ENCODE peak calls at places on chromosome 7, in ten cellular contexts. One of them, this sample, is unnamed.

GRCh38 chr7:121604627-121605296 is 208.7 kb upstream of the FAM3C start:
- DNase-seq in CD8-positive, alpha-beta memory T cell: no peak
- DNase-seq in lower leg skin: no peak
- DNase-seq in fibroblast of mammary gland: peak
- DNase-seq in uterus: no peak
- DNase-seq in HCT116: no peak
- DNase-seq in BJ: no peak
- DNase-seq in WERI-Rb-1: no peak
- DNase-seq in fibroblast of the aortic adventitia: peak
- DNase-seq in kidney epithelial cell: no peak
- DNase-seq in this sample: no peak

GRCh38 chr7:68929712-68930395 is 668.4 kb upstream of the AUTS2 start:
- DNase-seq in CD8-positive, alpha-beta memory T cell: no peak
- DNase-seq in lower leg skin: no peak
- DNase-seq in fibroblast of mammary gland: peak
- DNase-seq in uterus: no peak
- DNase-seq in HCT116: no peak
- DNase-seq in BJ: no peak
- DNase-seq in WERI-Rb-1: no peak
- DNase-seq in fibroblast of the aortic adventitia: peak
- DNase-seq in kidney epithelial cell: no peak
- DNase-seq in this sample: peak

GRCh38 chr7:20365486-20365885 is 34.8 kb downstream of the ITGB8 start:
- DNase-seq in CD8-positive, alpha-beta memory T cell: no peak
- DNase-seq in lower leg skin: no peak
- DNase-seq in fibroblast of mammary gland: no peak
- DNase-seq in uterus: no peak
- DNase-seq in HCT116: no peak
- DNase-seq in BJ: no peak
- DNase-seq in WERI-Rb-1: no peak
- DNase-seq in fibroblast of the aortic adventitia: peak
- DNase-seq in kidney epithelial cell: no peak
- DNase-seq in this sample: peak

GRCh38 chr7:29946428-29947186 is 43.0 kb downstream of the SCRN1 start:
- DNase-seq in CD8-positive, alpha-beta memory T cell: no peak
- DNase-seq in lower leg skin: no peak
- DNase-seq in fibroblast of mammary gland: peak
- DNase-seq in uterus: peak
- DNase-seq in HCT116: peak
- DNase-seq in BJ: no peak
- DNase-seq in WERI-Rb-1: peak
- DNase-seq in fibroblast of the aortic adventitia: peak
- DNase-seq in kidney epithelial cell: no peak
- DNase-seq in this sample: peak

GRCh38 chr7:85508642-85509429 is 322.0 kb upstream of the SEMA3D start:
- DNase-seq in CD8-positive, alpha-beta memory T cell: no peak
- DNase-seq in lower leg skin: no peak
- DNase-seq in fibroblast of mammary gland: peak
- DNase-seq in uterus: no peak
- DNase-seq in HCT116: no peak
- DNase-seq in BJ: peak
- DNase-seq in WERI-Rb-1: no peak
- DNase-seq in fibroblast of the aortic adventitia: peak
- DNase-seq in kidney epithelial cell: peak
- DNase-seq in this sample: peak

GRCh38 chr7:137669706-137670105 is 177.1 kb downstream of the DGKI start:
- DNase-seq in CD8-positive, alpha-beta memory T cell: no peak
- DNase-seq in lower leg skin: no peak
- DNase-seq in fibroblast of mammary gland: peak
- DNase-seq in uterus: no peak
- DNase-seq in HCT116: no peak
- DNase-seq in BJ: peak
- DNase-seq in WERI-Rb-1: no peak
- DNase-seq in fibroblast of the aortic adventitia: peak
- DNase-seq in kidney epithelial cell: no peak
- DNase-seq in this sample: peak

GRCh38 chr7:1056006-1056784 is 11.8 kb downstream of the GPR146 start:
- DNase-seq in CD8-positive, alpha-beta memory T cell: no peak
- DNase-seq in lower leg skin: no peak
- DNase-seq in fibroblast of mammary gland: no peak
- DNase-seq in uterus: no peak
- DNase-seq in HCT116: no peak
- DNase-seq in BJ: no peak
- DNase-seq in WERI-Rb-1: no peak
- DNase-seq in fibroblast of the aortic adventitia: no peak
- DNase-seq in kidney epithelial cell: no peak
- DNase-seq in this sample: no peak

GRCh38 chr7:154928136-154929005 is 74.6 kb downstream of the PAXIP1 start:
- DNase-seq in CD8-positive, alpha-beta memory T cell: peak
- DNase-seq in lower leg skin: peak
- DNase-seq in fibroblast of mammary gland: peak
- DNase-seq in uterus: peak
- DNase-seq in HCT116: peak
- DNase-seq in BJ: peak
- DNase-seq in WERI-Rb-1: peak
- DNase-seq in fibroblast of the aortic adventitia: peak
- DNase-seq in kidney epithelial cell: peak
- DNase-seq in this sample: peak

GRCh38 chr7:36764929-36765328 is 40.6 kb upstream of the AOAH start:
- DNase-seq in CD8-positive, alpha-beta memory T cell: no peak
- DNase-seq in lower leg skin: no peak
- DNase-seq in fibroblast of mammary gland: no peak
- DNase-seq in uterus: no peak
- DNase-seq in HCT116: no peak
- DNase-seq in BJ: no peak
- DNase-seq in WERI-Rb-1: no peak
- DNase-seq in fibroblast of the aortic adventitia: no peak
- DNase-seq in kidney epithelial cell: no peak
- DNase-seq in this sample: no peak

DNA sequence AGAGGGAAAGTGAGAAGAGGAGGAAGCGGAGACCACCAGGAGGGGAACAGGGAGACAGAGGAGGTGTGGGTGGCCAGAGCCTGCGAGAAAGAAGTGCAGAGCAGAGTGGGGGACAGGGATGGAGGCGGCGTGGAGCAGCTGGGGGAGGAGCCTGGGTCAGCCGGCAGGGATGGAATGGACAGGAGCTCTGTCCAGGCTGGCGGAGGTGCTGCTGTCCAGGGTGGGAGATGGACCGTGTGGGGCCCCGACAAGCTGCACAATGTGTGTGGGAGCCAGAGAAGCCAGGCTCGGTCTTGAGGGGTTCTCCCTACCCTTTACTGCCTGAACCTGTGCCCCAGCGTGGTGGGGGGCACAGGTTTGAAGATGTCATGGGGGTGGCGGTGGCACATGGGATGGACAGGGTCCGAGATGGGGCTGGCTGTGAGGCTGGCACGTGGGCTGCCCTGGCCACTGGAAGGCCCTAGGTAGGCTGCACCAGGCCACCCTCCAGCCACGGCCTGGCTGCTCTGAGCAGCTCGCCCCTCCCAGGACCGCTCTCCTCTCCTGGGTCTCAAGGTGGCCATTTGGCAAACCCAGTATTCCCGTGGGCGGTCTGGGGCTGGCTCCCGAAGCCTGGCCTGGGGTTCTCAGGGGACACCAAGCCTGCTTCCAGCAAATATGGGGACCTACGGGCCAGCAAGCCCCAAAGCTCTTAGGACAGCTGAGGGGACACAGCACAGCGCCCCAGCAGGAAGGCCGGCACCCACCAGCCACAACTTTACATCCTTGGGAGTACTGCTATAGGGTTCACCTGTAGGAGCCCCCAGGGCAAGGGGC is 32.3 kb downstream of the YKT6 start:
- DNase-seq in CD8-positive, alpha-beta memory T cell: no peak
- DNase-seq in lower leg skin: no peak
- DNase-seq in fibroblast of mammary gland: no peak
- DNase-seq in uterus: no peak
- DNase-seq in HCT116: no peak
- DNase-seq in BJ: no peak
- DNase-seq in WERI-Rb-1: no peak
- DNase-seq in fibroblast of the aortic adventitia: no peak
- DNase-seq in kidney epithelial cell: no peak
- DNase-seq in this sample: no peak
- H3K4me3 ChIP-seq in CD8-positive, alpha-beta memory T cell: no peak
- H3K4me3 ChIP-seq in lower leg skin: no peak
- H3K4me3 ChIP-seq in fibroblast of mammary gland: no peak
- H3K4me3 ChIP-seq in uterus: no peak
- H3K4me3 ChIP-seq in HCT116: no peak
- H3K4me3 ChIP-seq in BJ: no peak
- H3K4me3 ChIP-seq in WERI-Rb-1: no peak
- H3K4me3 ChIP-seq in fibroblast of the aortic adventitia: no peak
- H3K4me3 ChIP-seq in kidney epithelial cell: no peak
- H3K4me3 ChIP-seq in this sample: no peak

GRCh38 chr7:150425670-150426069 is 24.8 kb upstream of the GIMAP8 start:
- DNase-seq in CD8-positive, alpha-beta memory T cell: no peak
- DNase-seq in lower leg skin: no peak
- DNase-seq in fibroblast of mammary gland: no peak
- DNase-seq in uterus: no peak
- DNase-seq in HCT116: no peak
- DNase-seq in BJ: no peak
- DNase-seq in WERI-Rb-1: no peak
- DNase-seq in fibroblast of the aortic adventitia: no peak
- DNase-seq in kidney epithelial cell: no peak
- DNase-seq in this sample: no peak
- H3K4me3 ChIP-seq in CD8-positive, alpha-beta memory T cell: no peak
- H3K4me3 ChIP-seq in lower leg skin: no peak
- H3K4me3 ChIP-seq in fibroblast of mammary gland: no peak
- H3K4me3 ChIP-seq in uterus: no peak
- H3K4me3 ChIP-seq in HCT116: no peak
- H3K4me3 ChIP-seq in BJ: no peak
- H3K4me3 ChIP-seq in WERI-Rb-1: no peak
- H3K4me3 ChIP-seq in fibroblast of the aortic adventitia: no peak
- H3K4me3 ChIP-seq in kidney epithelial cell: no peak
- H3K4me3 ChIP-seq in this sample: no peak

GRCh38 chr7:92824450-92824849 is 11.9 kb downstream of the CDK6 start:
- DNase-seq in CD8-positive, alpha-beta memory T cell: no peak
- DNase-seq in lower leg skin: no peak
- DNase-seq in fibroblast of mammary gland: no peak
- DNase-seq in uterus: no peak
- DNase-seq in HCT116: no peak
- DNase-seq in BJ: no peak
- DNase-seq in WERI-Rb-1: no peak
- DNase-seq in fibroblast of the aortic adventitia: no peak
- DNase-seq in kidney epithelial cell: no peak
- DNase-seq in this sample: no peak

GRCh38 chr7:92826258-92827004 is 9.9 kb downstream of the CDK6 start:
- DNase-seq in CD8-positive, alpha-beta memory T cell: no peak
- DNase-seq in lower leg skin: no peak
- DNase-seq in fibroblast of mammary gland: no peak
- DNase-seq in uterus: no peak
- DNase-seq in HCT116: no peak
- DNase-seq in BJ: no peak
- DNase-seq in WERI-Rb-1: no peak
- DNase-seq in fibroblast of the aortic adventitia: no peak
- DNase-seq in kidney epithelial cell: no peak
- DNase-seq in this sample: no peak

GRCh38 chr7:92820191-92820590 is 16.2 kb downstream of the CDK6 start:
- DNase-seq in CD8-positive, alpha-beta memory T cell: no peak
- DNase-seq in lower leg skin: no peak
- DNase-seq in fibroblast of mammary gland: no peak
- DNase-seq in uterus: no peak
- DNase-seq in HCT116: no peak
- DNase-seq in BJ: no peak
- DNase-seq in WERI-Rb-1: no peak
- DNase-seq in fibroblast of the aortic adventitia: no peak
- DNase-seq in kidney epithelial cell: no peak
- DNase-seq in this sample: no peak

GRCh38 chr7:92824901-92825480 is 11.4 kb downstream of the CDK6 start:
- DNase-seq in CD8-positive, alpha-beta memory T cell: no peak
- DNase-seq in lower leg skin: no peak
- DNase-seq in fibroblast of mammary gland: no peak
- DNase-seq in uterus: no peak
- DNase-seq in HCT116: no peak
- DNase-seq in BJ: no peak
- DNase-seq in WERI-Rb-1: no peak
- DNase-seq in fibroblast of the aortic adventitia: no peak
- DNase-seq in kidney epithelial cell: no peak
- DNase-seq in this sample: peak

GRCh38 chr7:92823042-92823441 is 13.3 kb downstream of the CDK6 start:
- DNase-seq in CD8-positive, alpha-beta memory T cell: no peak
- DNase-seq in lower leg skin: no peak
- DNase-seq in fibroblast of mammary gland: no peak
- DNase-seq in uterus: no peak
- DNase-seq in HCT116: no peak
- DNase-seq in BJ: no peak
- DNase-seq in WERI-Rb-1: no peak
- DNase-seq in fibroblast of the aortic adventitia: no peak
- DNase-seq in kidney epithelial cell: no peak
- DNase-seq in this sample: no peak
- H3K4me3 ChIP-seq in CD8-positive, alpha-beta memory T cell: no peak
- H3K4me3 ChIP-seq in lower leg skin: no peak
- H3K4me3 ChIP-seq in fibroblast of mammary gland: no peak
- H3K4me3 ChIP-seq in uterus: no peak
- H3K4me3 ChIP-seq in HCT116: no peak
- H3K4me3 ChIP-seq in BJ: no peak
- H3K4me3 ChIP-seq in WERI-Rb-1: no peak
- H3K4me3 ChIP-seq in fibroblast of the aortic adventitia: no peak
- H3K4me3 ChIP-seq in kidney epithelial cell: no peak
- H3K4me3 ChIP-seq in this sample: no peak

GRCh38 chr7:15674586-15674985 is 11.9 kb downstream of the MEOX2 start:
- DNase-seq in CD8-positive, alpha-beta memory T cell: no peak
- DNase-seq in lower leg skin: no peak
- DNase-seq in fibroblast of mammary gland: no peak
- DNase-seq in uterus: no peak
- DNase-seq in HCT116: no peak
- DNase-seq in BJ: no peak
- DNase-seq in WERI-Rb-1: no peak
- DNase-seq in fibroblast of the aortic adventitia: no peak
- DNase-seq in kidney epithelial cell: no peak
- DNase-seq in this sample: no peak

GRCh38 chr7:15678646-15679045 is 7.8 kb downstream of the MEOX2 start:
- DNase-seq in CD8-positive, alpha-beta memory T cell: no peak
- DNase-seq in lower leg skin: no peak
- DNase-seq in fibroblast of mammary gland: no peak
- DNase-seq in uterus: no peak
- DNase-seq in HCT116: no peak
- DNase-seq in BJ: no peak
- DNase-seq in WERI-Rb-1: no peak
- DNase-seq in fibroblast of the aortic adventitia: no peak
- DNase-seq in kidney epithelial cell: no peak
- DNase-seq in this sample: no peak

GRCh38 chr7:15669443-15669842 is 17.0 kb downstream of the MEOX2 start:
- DNase-seq in CD8-positive, alpha-beta memory T cell: no peak
- DNase-seq in lower leg skin: no peak
- DNase-seq in fibroblast of mammary gland: peak
- DNase-seq in uterus: no peak
- DNase-seq in HCT116: no peak
- DNase-seq in BJ: no peak
- DNase-seq in WERI-Rb-1: no peak
- DNase-seq in fibroblast of the aortic adventitia: no peak
- DNase-seq in kidney epithelial cell: no peak
- DNase-seq in this sample: no peak

DNA sequence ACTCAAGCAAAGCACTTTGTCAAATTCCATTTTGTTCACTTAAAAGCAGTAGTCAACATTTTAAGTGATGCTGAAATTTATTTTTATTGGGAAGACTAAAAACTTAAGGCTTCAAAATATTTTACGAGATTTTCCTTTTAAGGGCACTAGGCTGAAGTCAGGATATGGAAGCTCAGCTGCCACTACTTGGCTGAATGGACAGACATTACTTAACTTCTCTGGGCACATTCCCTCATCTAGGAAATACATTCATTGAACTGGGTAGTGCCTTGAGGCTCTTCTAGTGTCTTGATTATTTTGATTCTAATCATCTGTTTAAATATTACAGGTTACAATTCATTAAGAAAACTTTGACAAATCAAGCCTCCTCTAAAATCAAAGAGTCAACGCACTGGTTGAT is 11.1 kb downstream of the MEOX2 start:
- DNase-seq in CD8-positive, alpha-beta memory T cell: no peak
- DNase-seq in lower leg skin: no peak
- DNase-seq in fibroblast of mammary gland: no peak
- DNase-seq in uterus: no peak
- DNase-seq in HCT116: no peak
- DNase-seq in BJ: no peak
- DNase-seq in WERI-Rb-1: no peak
- DNase-seq in fibroblast of the aortic adventitia: no peak
- DNase-seq in kidney epithelial cell: no peak
- DNase-seq in this sample: no peak
- H3K4me3 ChIP-seq in CD8-positive, alpha-beta memory T cell: no peak
- H3K4me3 ChIP-seq in lower leg skin: no peak
- H3K4me3 ChIP-seq in fibroblast of mammary gland: no peak
- H3K4me3 ChIP-seq in uterus: no peak
- H3K4me3 ChIP-seq in HCT116: no peak
- H3K4me3 ChIP-seq in BJ: no peak
- H3K4me3 ChIP-seq in WERI-Rb-1: no peak
- H3K4me3 ChIP-seq in fibroblast of the aortic adventitia: no peak
- H3K4me3 ChIP-seq in kidney epithelial cell: no peak
- H3K4me3 ChIP-seq in this sample: no peak

This sample was measured in AG10803.